ENCODE peak calls at places on chromosomes 4 and X, in four cellular contexts. I, Z, F and D are unnamed samples.

GRCh38 chrX:46587158-46587557 is 13.6 kb downstream of the CHST7 start:
- DNase-seq in I (no peak), F (peak), Z (peak), D (peak)

GRCh38 chr4:163284304-163284703 is 48.1 kb downstream of the NPY1R start:
- DNase-seq in Z (no peak), I (no peak), F (no peak), D (no peak)

GRCh38 chr4:138455097-138455496 is 212.9 kb upstream of the SLC7A11 start:
- DNase-seq in I (no peak), F (no peak), Z (no peak), D (no peak)

GRCh38 chr4:111556861-111557260 is 588.4 kb upstream of the FAM241A start:
- DNase-seq in Z (peak), I (no peak), F (peak), D (no peak)

GRCh38 chr4:128516568-128516967 is 229.0 kb upstream of the PGRMC2 start:
- DNase-seq in I (no peak), Z (peak), F (no peak), D (peak)

GRCh38 chr4:2322801-2323200 is 60.9 kb upstream of the MXD4 start:
- DNase-seq in F (no peak), Z (peak), I (no peak), D (no peak)

GRCh38 chr4:3413675-3414420 is 27.9 kb upstream of the HGFAC start:
- DNase-seq in I (no peak), Z (no peak), F (no peak), D (no peak)

GRCh38 chr4:170884965-170885583 is 795.3 kb upstream of the AADAT start:
- DNase-seq in I (no peak), Z (no peak), F (no peak), D (no peak)

GRCh38 chrX:1392376-1393130 is 640 bp upstream of the SLC25A6 start:
- DNase-seq in I (peak), F (peak), Z (peak), D (peak)

GRCh38 chrX:32483534-32484136 is 727.7 kb downstream of the DMD start:
- DNase-seq in F (peak), I (no peak), Z (no peak), D (no peak)

GRCh38 chrX:68083510-68083909 is 349.8 kb downstream of the OPHN1 start:
- DNase-seq in F (peak), I (no peak), Z (peak), D (no peak)

GRCh38 chrX:3712080-3712869 is 1.2 kb downstream of the PRKX start:
- DNase-seq in I (peak), Z (peak), F (peak), D (no peak)

GRCh38 chr4:7842384-7843279 is 97.0 kb downstream of the AFAP1 start:
- DNase-seq in Z (peak), I (no peak), F (peak), D (no peak)

GRCh38 chrX:48761674-48762471 is at the start of gene GLOD5:
- DNase-seq in Z (no peak), I (peak), F (peak), D (no peak)

GRCh38 chrX:123873956-123874355 is 14.1 kb downstream of the XIAP start:
- DNase-seq in Z (no peak), I (no peak), F (no peak), D (no peak)

GRCh38 chr4:159434496-159435241 is 331.8 kb downstream of the RAPGEF2 start:
- DNase-seq in I (no peak), F (peak), Z (peak), D (no peak)

GRCh38 chr4:160318567-160319220 is 1215.8 kb downstream of the RAPGEF2 start:
- DNase-seq in I (no peak), Z (no peak), F (no peak), D (no peak)

GRCh38 chrX:104335765-104336164 is 81.0 kb upstream of the ESX1 start:
- DNase-seq in I (no peak), F (peak), Z (peak), D (no peak)

GRCh38 chr4:804804-805203 is 21.1 kb downstream of the CPLX1 start:
- DNase-seq in Z (no peak), I (no peak), F (no peak), D (no peak)

GRCh38 chr4:86928400-86929255 is 6.2 kb upstream of the AFF1 start:
- DNase-seq in F (no peak), I (no peak), Z (no peak), D (no peak)

GRCh38 chrX:115147220-115147619 is 42.0 kb upstream of the RBMXL3 start:
- DNase-seq in Z (peak), F (peak), I (no peak), D (peak)

GRCh38 chrX:150486011-150486410 is 82.4 kb upstream of the MTM1 start:
- DNase-seq in F (peak), Z (peak), I (peak), D (no peak)

GRCh38 chr4:167176723-167177367 is 57.4 kb downstream of the SPOCK3 start:
- DNase-seq in Z (no peak), I (no peak), F (no peak), D (no peak)

GRCh38 chr4:145501051-145501660 is 19.5 kb downstream of the SMAD1 start:
- DNase-seq in I (no peak), Z (no peak), F (no peak), D (peak)

GRCh38 chr4:182560358-182560757 is 317.2 kb downstream of the TENM3 start:
- DNase-seq in F (peak), Z (peak), I (no peak), D (no peak)

GRCh38 chr4:186037692-186038658 is 31.0 kb upstream of the TLR3 start:
- DNase-seq in Z (peak), F (peak), I (peak), D (peak)

GRCh38 chrX:94065091-94065490 is 391.1 kb downstream of the FAM133A start:
- DNase-seq in F (no peak), I (no peak), Z (no peak), D (no peak)

GRCh38 chrX:38055170-38055847 is 49.0 kb downstream of the SYTL5 start:
- DNase-seq in I (no peak), Z (peak), F (peak), D (no peak)

GRCh38 chr4:8238515-8239053 is 31.0 kb upstream of the HTRA3 start:
- DNase-seq in Z (no peak), F (no peak), I (peak), D (peak)

GRCh38 chr4:169090479-169091215 is 80.6 kb upstream of the CBR4 start:
- DNase-seq in I (no peak), Z (no peak), F (no peak), D (no peak)

GRCh38 chr4:1577818-1578217 is 106.3 kb downstream of the FAM53A start:
- DNase-seq in Z (no peak), F (no peak), I (no peak), D (no peak)

GRCh38 chr4:91325495-91325894 is 978.3 kb upstream of the GRID2 start:
- DNase-seq in Z (no peak), F (peak), I (no peak), D (no peak)

GRCh38 chrX:2627272-2627867 is 63.7 kb upstream of the CD99 start:
- DNase-seq in Z (peak), I (no peak), F (peak), D (peak)
- TF ChIP-seq CTCF in Z (peak), I (peak), F (peak), D (peak)

DNA sequence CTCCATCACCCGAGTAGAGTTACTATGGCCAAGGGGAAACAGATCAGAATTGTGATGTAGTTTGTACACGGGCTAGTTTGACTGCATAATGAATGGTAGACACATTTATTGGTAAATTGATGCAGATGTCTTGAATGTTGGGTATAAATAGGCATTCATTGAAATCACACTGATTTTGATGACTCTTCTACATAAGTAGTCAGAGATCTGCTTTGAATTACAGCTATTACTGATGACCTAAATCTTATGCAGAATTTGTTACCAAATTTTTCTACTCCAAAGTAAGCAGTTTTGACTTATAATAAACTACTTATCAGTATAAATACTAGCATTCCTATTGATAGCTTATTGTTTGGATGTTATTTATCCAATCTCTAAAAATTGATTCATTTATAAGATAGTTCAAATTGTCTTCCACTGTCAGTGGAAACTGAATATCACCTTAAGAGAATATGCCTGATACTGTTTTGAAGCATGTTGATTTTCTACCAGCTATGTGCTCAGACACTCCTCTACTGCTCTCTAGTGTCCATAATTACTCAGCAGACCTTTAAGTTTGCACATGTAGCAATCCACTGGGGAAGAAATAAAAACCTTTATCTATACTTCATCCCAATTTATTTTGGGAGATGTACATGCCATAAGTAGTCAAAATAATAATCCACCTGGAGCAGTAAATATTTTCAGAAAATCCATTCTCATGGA is 120.3 kb downstream of the RASL11B start:
- DNase-seq in F (peak), I (no peak), Z (peak), D (no peak)
- TF ChIP-seq CTCF in F (peak), I (no peak), Z (peak), D (peak)

GRCh38 chrX:97026406-97026805 is 142.7 kb downstream of the RPA4 start:
- DNase-seq in I (peak), F (peak), Z (peak), D (no peak)
- TF ChIP-seq CTCF in I (no peak), F (no peak), Z (peak), D (no peak)

DNA sequence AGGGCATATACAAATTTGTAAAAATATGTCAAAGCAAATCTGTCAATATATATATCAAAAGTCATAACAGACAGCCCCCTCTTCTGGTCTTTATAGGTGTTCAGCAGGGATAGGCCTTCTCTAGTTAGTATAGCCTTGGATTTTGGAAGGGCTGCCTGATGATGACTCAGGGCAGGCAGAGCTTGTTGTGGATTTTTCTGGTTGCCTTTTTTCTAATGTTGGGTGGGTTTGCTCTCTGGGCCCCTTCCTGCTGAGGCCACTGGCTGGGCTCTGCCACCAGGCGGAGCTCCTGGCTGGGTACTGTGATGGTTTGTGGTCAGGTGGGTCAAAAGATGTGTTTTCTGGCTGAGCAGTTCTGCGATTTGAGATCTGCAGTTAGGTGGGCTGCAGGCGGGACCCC is 294.2 kb downstream of the GRIA2 start:
- DNase-seq in I (peak), Z (no peak), F (no peak), D (no peak)
- TF ChIP-seq CTCF in I (peak), Z (no peak), F (no peak), D (no peak)

GRCh38 chrX:153688534-153688899 is 791 bp downstream of the SLC6A8 start:
- DNase-seq in F (no peak), Z (no peak), I (no peak), D (no peak)

GRCh38 chrX:153688071-153688470 is 345 bp downstream of the SLC6A8 start:
- DNase-seq in I (no peak), Z (no peak), F (no peak), D (no peak)

GRCh38 chrX:153690466-153690865 is 2.7 kb downstream of the SLC6A8 start:
- DNase-seq in F (no peak), I (no peak), Z (no peak), D (no peak)

GRCh38 chrX:153688900-153689590 is 1.3 kb downstream of the SLC6A8 start:
- DNase-seq in F (peak), I (no peak), Z (peak), D (no peak)

DNA sequence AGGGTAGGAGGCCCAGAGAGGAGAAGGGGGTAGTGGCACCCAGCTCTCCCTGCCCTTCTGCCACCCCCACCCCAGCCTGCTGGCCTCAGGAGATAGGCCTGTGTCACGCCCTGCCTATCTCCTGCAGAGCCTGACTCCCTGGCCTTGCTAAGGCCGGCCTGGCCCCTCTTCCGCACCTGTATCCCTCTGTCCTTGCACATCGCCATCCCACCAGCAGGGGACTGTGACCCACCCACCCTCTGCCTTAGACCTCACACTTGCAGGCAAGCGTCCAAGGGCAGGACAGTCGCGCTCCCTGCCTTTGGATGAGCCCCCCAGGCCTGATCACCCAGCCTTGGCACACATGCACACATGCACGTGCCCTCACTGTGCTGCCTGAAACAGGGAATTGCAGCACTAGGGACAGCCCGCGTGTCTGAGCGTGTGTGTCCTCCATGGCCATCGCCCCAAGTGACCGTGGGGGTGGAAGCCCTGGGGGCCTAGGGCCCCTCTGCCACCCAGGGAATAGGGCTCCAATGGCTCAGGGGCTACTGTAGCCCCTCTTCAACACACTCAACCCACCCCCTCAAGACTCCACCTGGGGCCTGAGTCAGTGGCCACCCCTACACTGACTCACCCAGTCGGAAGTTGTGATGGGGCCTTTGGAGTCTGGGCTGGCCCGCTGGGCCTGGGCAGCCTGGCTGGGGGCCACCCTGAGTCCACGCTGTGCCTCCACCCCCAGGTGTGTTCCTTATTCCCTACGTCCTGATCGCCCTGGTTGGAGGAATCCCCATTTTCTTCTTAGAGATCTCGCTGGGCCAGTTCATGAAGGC is 2.1 kb downstream of the SLC6A8 start:
- DNase-seq in I (peak), Z (peak), F (peak), D (no peak)
- TF ChIP-seq CTCF in I (no peak), Z (no peak), F (peak), D (no peak)

GRCh38 chr4:184474261-184475095 is at the start of gene IRF2:
- DNase-seq in F (peak), I (peak), Z (peak), D (peak)
- TF ChIP-seq CTCF in F (no peak), I (no peak), Z (no peak), D (no peak)

GRCh38 chrX:15146515-15146914 is 123.4 kb downstream of the ASB9 start:
- DNase-seq in I (peak), Z (no peak), F (peak), D (no peak)
- TF ChIP-seq CTCF in I (peak), Z (peak), F (peak), D (no peak)

GRCh38 chr4:5953003-5953951 is 60.4 kb upstream of the CRMP1 start:
- DNase-seq in F (no peak), Z (no peak), I (no peak), D (no peak)

GRCh38 chr4:5952286-5953002 is 59.6 kb upstream of the CRMP1 start:
- DNase-seq in I (no peak), Z (no peak), F (no peak), D (no peak)

GRCh38 chr4:5955856-5956255 is 62.4 kb downstream of the C4orf50 start:
- DNase-seq in F (no peak), I (no peak), Z (no peak), D (no peak)

GRCh38 chr4:5955201-5955821 is 62.4 kb upstream of the CRMP1 start:
- DNase-seq in F (no peak), Z (no peak), I (no peak), D (no peak)

GRCh38 chr4:5954056-5954760 is 61.3 kb upstream of the CRMP1 start:
- DNase-seq in Z (no peak), I (no peak), F (no peak), D (no peak)
- TF ChIP-seq CTCF in Z (no peak), I (no peak), F (no peak), D (no peak)

GRCh38 chr4:47510506-47511143 is 25.6 kb downstream of the ATP10D start:
- DNase-seq in I (no peak), Z (peak), F (peak), D (peak)
- TF ChIP-seq CTCF in I (peak), Z (peak), F (peak), D (peak)

GRCh38 chr4:25913851-25914669 is at the start of gene SMIM20:
- DNase-seq in I (peak), Z (peak), F (peak), D (peak)
- TF ChIP-seq CTCF in I (no peak), Z (no peak), F (no peak), D (no peak)